ENCODE peak calls at places on chromosomes 7 and 10, in nine cellular contexts. T, U, I, H, E, B, J, N and Q are unnamed samples.

GRCh38 chr10:69883680-69884375 is 82.1 kb downstream of the COL13A1 start:
- DNase-seq in T (no peak), I (no peak), E (peak; percentile 27), U (no peak), N (no peak), B (no peak), J (no peak), H (no peak), Q (no peak)

GRCh38 chr7:86848226-86848625 is 204.5 kb downstream of the GRM3 start:
- DNase-seq in B (no peak), J (no peak), N (peak; percentile 25), T (no peak), H (no peak), I (no peak), U (no peak), E (no peak), Q (no peak)

GRCh38 chr7:116776610-116777289 is 85.6 kb upstream of the CAPZA2 start:
- DNase-seq in I (no peak), T (no peak), E (peak; percentile 93), B (no peak), N (peak; percentile 98), J (no peak), H (no peak), U (no peak), Q (no peak)

GRCh38 chr7:79050592-79050991 is 402.9 kb downstream of the MAGI2 start:
- DNase-seq in B (no peak), I (no peak), E (peak; percentile 71), U (no peak), J (no peak), H (no peak), T (no peak), N (peak; percentile 63), Q (no peak)

GRCh38 chr10:88205842-88206446 is 342.5 kb downstream of the PTEN start:
- DNase-seq in H (no peak), E (no peak), I (no peak), T (no peak), N (no peak), B (no peak), J (no peak), U (no peak), Q (no peak)

GRCh38 chr10:33655165-33655815 is 320.8 kb upstream of the NRP1 start:
- DNase-seq in U (no peak), E (no peak), B (no peak), H (no peak), J (no peak), N (no peak), I (no peak), T (no peak), Q (no peak)

GRCh38 chr10:5070648-5071410 is 23.4 kb upstream of the AKR1C3 start:
- DNase-seq in H (no peak), T (no peak), J (peak; percentile 8), B (no peak), I (no peak), E (no peak), N (peak; percentile 52), U (no peak), Q (no peak)

GRCh38 chr7:148882668-148883232 is 1.3 kb downstream of the EZH2 start:
- DNase-seq in I (no peak), B (no peak), T (no peak), U (no peak), H (no peak), N (no peak), J (no peak), E (peak; percentile 69), Q (no peak)

GRCh38 chr10:82288461-82288881 is 413.5 kb downstream of the NRG3 start:
- DNase-seq in U (no peak), N (peak; percentile 95), E (no peak), I (no peak), B (no peak), T (no peak), H (no peak), J (no peak), Q (no peak)

GRCh38 chr7:99493823-99494222 is 6.3 kb downstream of the ZNF394 start:
- DNase-seq in N (no peak), E (no peak), B (no peak), T (no peak), I (no peak), H (no peak), U (no peak), J (no peak), Q (no peak)

GRCh38 chr7:156117542-156118245 is 305.4 kb upstream of the SHH start:
- DNase-seq in I (no peak), T (no peak), B (no peak), E (no peak), H (no peak), J (no peak), N (no peak), U (no peak), Q (no peak)

GRCh38 chr7:79529896-79530235 is 76.4 kb upstream of the MAGI2 start:
- DNase-seq in U (no peak), N (peak; percentile 87), T (no peak), H (no peak), I (no peak), B (no peak), J (no peak), E (no peak), Q (no peak)

GRCh38 chr7:8751557-8752231 is 318.3 kb downstream of the NXPH1 start:
- DNase-seq in E (no peak), B (no peak), J (peak; percentile 22), T (no peak), I (no peak), N (no peak), H (no peak), U (no peak), Q (no peak)

GRCh38 chr10:62352356-62352963 is 21.7 kb upstream of the ZNF365 start:
- DNase-seq in I (no peak), E (peak; percentile 56), B (no peak), T (no peak), N (peak; percentile 72), J (no peak), H (no peak), U (no peak), Q (no peak)

GRCh38 chr10:101974091-101974799 is 81.7 kb downstream of the ARMH3 start:
- DNase-seq in T (no peak), J (peak; percentile 70), E (peak; percentile 14), H (no peak), N (no peak), I (no peak), B (no peak), U (no peak), Q (no peak)

GRCh38 chr7:155921804-155922506 is 109.7 kb upstream of the SHH start:
- DNase-seq in T (no peak), B (no peak), U (no peak), I (no peak), N (peak; percentile 88), H (no peak), E (no peak), J (no peak), Q (no peak)

GRCh38 chr10:77578583-77579227 is 58.9 kb downstream of the KCNMA1 start:
- DNase-seq in U (no peak), I (no peak), N (peak; percentile 88), E (peak; percentile 69), T (no peak), B (no peak), J (no peak), H (no peak), Q (no peak)

GRCh38 chr7:3346082-3346481 is 45.0 kb downstream of the SDK1 start:
- DNase-seq in N (no peak), E (no peak), H (no peak), B (no peak), T (no peak), U (no peak), J (no peak), I (no peak), Q (no peak)

GRCh38 chr10:1151071-1152033 is 95.2 kb downstream of the WDR37 start:
- DNase-seq in I (no peak), E (no peak), J (no peak), T (no peak), U (no peak), N (peak; percentile 99), B (no peak), H (no peak), Q (no peak)

GRCh38 chr10:70695241-70696030 is 23.1 kb downstream of the ADAMTS14 start:
- DNase-seq in T (no peak), I (no peak), H (no peak), B (no peak), U (no peak), J (no peak), N (peak; percentile 78), E (no peak), Q (no peak)

GRCh38 chr10:76086571-76087260 is 655.3 kb downstream of the LRMDA start:
- DNase-seq in N (peak; percentile 84), I (no peak), B (peak; percentile 76), U (peak; percentile 66), T (no peak), H (no peak), E (peak; percentile 97), J (peak; percentile 13), Q (no peak)

GRCh38 chr7:713488-714230 is 12.8 kb upstream of the DNAAF5 start:
- DNase-seq in H (no peak), T (no peak), U (peak; percentile 45), B (no peak), N (no peak), E (no peak), J (no peak), I (no peak), Q (no peak)

GRCh38 chr7:128247108-128247507 is 6.0 kb downstream of the LEP start:
- DNase-seq in U (no peak), T (no peak), J (no peak), H (no peak), B (no peak), E (peak; percentile 35), N (no peak), I (no peak), Q (no peak)

GRCh38 chr7:40922316-40922670 is 780.6 kb downstream of the INHBA start:
- DNase-seq in U (no peak), E (peak; percentile 61), N (peak; percentile 99), B (no peak), H (no peak), J (no peak), T (no peak), I (no peak), Q (no peak)

GRCh38 chr10:113001599-113002448 is 51.8 kb downstream of the TCF7L2 start:
- DNase-seq in T (no peak), U (no peak), N (no peak), J (no peak), B (no peak), H (no peak), I (no peak), E (no peak), Q (no peak)

GRCh38 chr10:84095821-84096497 is 43.4 kb upstream of the GHITM start:
- DNase-seq in J (no peak), N (no peak), T (no peak), U (no peak), H (no peak), B (no peak), E (no peak), I (no peak), Q (no peak)

GRCh38 chr10:3902054-3902808 is 117.2 kb upstream of the KLF6 start:
- DNase-seq in H (peak; percentile 85), T (no peak), I (no peak), J (no peak), B (no peak), E (peak; percentile 50), U (no peak), N (peak; percentile 85), Q (no peak)

GRCh38 chr7:36532981-36533499 is 143.4 kb downstream of the ANLN start:
- DNase-seq in J (no peak), E (no peak), T (no peak), H (no peak), B (no peak), U (no peak), N (no peak), I (no peak), Q (no peak)